ENCODE peak calls at places on chromosome 14, in six cellular contexts. L is mammary epithelial cell, M is SK-N-SH, V is kidney, D is ovary, P is lower lobe of right lung. E is an unnamed sample. For H3K4me1 and H3K9me3, the result is how much of the 10 kb centered on the place peaks cover.

GRCh38 chr14:100592461-100592871 is 5.2 kb upstream of the BEGAIN start:
- DNase-seq in L (no peak), M (no peak), V (peak), D (no peak), P (peak), E (peak)

GRCh38 chr14:33432407-33433023 is 493.8 kb downstream of the NPAS3 start:
- DNase-seq in L (peak), M (no peak), V (no peak), D (no peak), P (no peak), E (no peak)

GRCh38 chr14:51335521-51335920 is 95.5 kb downstream of the TMX1 start:
- DNase-seq in L (no peak), M (no peak), V (peak), D (peak), P (no peak), E (peak)

GRCh38 chr14:54805521-54806322 is 96.9 kb downstream of the GCH1 start:
- DNase-seq in L (peak), M (peak), V (peak), D (peak), P (peak), E (peak)

GRCh38 chr14:32991706-32992105 is 53.0 kb downstream of the NPAS3 start:
- DNase-seq in L (no peak), M (no peak), V (no peak), D (no peak), P (no peak), E (no peak)

GRCh38 chr14:55843718-55844403 is 263.9 kb downstream of the KTN1 start:
- DNase-seq in L (no peak), M (no peak), V (no peak), D (no peak), P (no peak), E (no peak)

GRCh38 chr14:61254803-61255526 is 26.2 kb downstream of the TMEM30B start:
- DNase-seq in L (no peak), M (no peak), V (no peak), D (no peak), P (no peak), E (no peak)

GRCh38 chr14:81221579-81222102 is 882 bp upstream of the GTF2A1 start:
- DNase-seq in L (no peak), M (no peak), V (no peak), D (no peak), P (no peak), E (no peak)

GRCh38 chr14:54221971-54222370 is 174.8 kb upstream of the CDKN3 start:
- DNase-seq in L (no peak), M (no peak), V (no peak), D (no peak), P (no peak), E (no peak)

GRCh38 chr14:88470542-88471440 is 84.0 kb downstream of the PTPN21 start:
- DNase-seq in L (peak), M (no peak), V (no peak), D (no peak), P (no peak), E (no peak)

GRCh38 chr14:91125801-91126200 is 11.9 kb downstream of the DGLUCY start:
- DNase-seq in L (no peak), M (no peak), V (no peak), D (no peak), P (no peak), E (no peak)

GRCh38 chr14:101120636-101121398 is 217.3 kb upstream of the RTL1 start:
- DNase-seq in L (no peak), M (peak), V (peak), D (no peak), P (peak), E (peak)

GRCh38 chr14:33737446-33737845 is 213.4 kb downstream of the EGLN3 start:
- DNase-seq in L (peak), M (no peak), V (no peak), D (no peak), P (no peak), E (no peak)

GRCh38 chr14:81200041-81200440 is 20.7 kb downstream of the GTF2A1 start:
- DNase-seq in L (no peak), M (no peak), V (no peak), D (no peak), P (no peak), E (no peak)

GRCh38 chr14:36207500-36207899 is 31.0 kb upstream of the PTCSC3 start:
- DNase-seq in L (no peak), M (peak), V (no peak), D (no peak), P (no peak), E (no peak)

GRCh38 chr14:78974691-78975090 is 804.5 kb downstream of the NRXN3 start:
- DNase-seq in L (peak), M (no peak), V (no peak), D (no peak), P (no peak), E (no peak)

GRCh38 chr14:23321572-23322547 is 603 bp downstream of the PABPN1 start:
- DNase-seq in L (peak), M (peak), V (peak), D (peak), P (no peak), E (peak)

GRCh38 chr14:31977001-31977556 is 100.0 kb upstream of the ARHGAP5 start:
- DNase-seq in L (no peak), M (peak), V (no peak), D (no peak), P (no peak), E (no peak)

GRCh38 chr14:76780058-76780345 is 18.7 kb downstream of the VASH1 start:
- DNase-seq in L (no peak), M (no peak), V (no peak), D (no peak), P (no peak), E (no peak)

GRCh38 chr14:61662437-61663311 is 32.6 kb upstream of the HIF1A start:
- DNase-seq in L (peak), M (peak), V (no peak), D (no peak), P (no peak), E (no peak)

GRCh38 chr14:58805057-58805456 is 167.3 kb downstream of the DACT1 start:
- DNase-seq in L (no peak), M (peak), V (no peak), D (no peak), P (no peak), E (peak)

GRCh38 chr14:33556382-33557121 is 394.3 kb downstream of the EGLN3 start:
- DNase-seq in L (peak), M (no peak), V (no peak), D (no peak), P (no peak), E (no peak)

GRCh38 chr14:73775339-73776193 is 61.4 kb upstream of the PNMA1 start:
- DNase-seq in L (no peak), M (no peak), V (peak), D (no peak), P (no peak), E (no peak)

GRCh38 chr14:49551569-49551968 is 34.6 kb downstream of the RPS29 start:
- DNase-seq in L (no peak), M (no peak), V (no peak), D (no peak), P (no peak), E (no peak)

GRCh38 chr14:41404121-41404520 is 202.6 kb upstream of the LRFN5 start:
- DNase-seq in L (no peak), M (no peak), V (no peak), D (no peak), P (no peak), E (no peak)

GRCh38 chr14:25698111-25698510 is 648.2 kb upstream of the STXBP6 start:
- DNase-seq in L (no peak), M (no peak), V (no peak), D (no peak), P (no peak), E (no peak)

GRCh38 chr14:75982724-75983358 is 1.0 kb upstream of the TGFB3 start:
- DNase-seq in L (peak), M (no peak), V (peak), D (peak), P (peak), E (peak)

GRCh38 chr14:58690801-58691516 is 53.2 kb downstream of the DACT1 start:
- DNase-seq in L (no peak), M (no peak), V (no peak), D (no peak), P (peak), E (peak)

GRCh38 chr14:68797180-68797670 is 4.4 kb upstream of the ZFP36L1 start:
- DNase-seq in L (no peak), M (no peak), V (no peak), D (no peak), P (no peak), E (peak)

GRCh38 chr14:35374273-35374681 is 30.3 kb downstream of the NFKBIA start:
- DNase-seq in L (peak), M (no peak), V (peak), D (no peak), P (peak), E (peak)

GRCh38 chr14:75630695-75631452 is 29.8 kb downstream of the ERG28 start:
- DNase-seq in L (no peak), M (no peak), V (no peak), D (no peak), P (no peak), E (no peak)

GRCh38 chr14:63493246-63493645 is 49.9 kb downstream of the PPP2R5E start:
- DNase-seq in L (peak), M (peak), V (no peak), D (no peak), P (no peak), E (no peak)

GRCh38 chr14:99968156-99968920 is 96.9 kb upstream of the EVL start:
- DNase-seq in L (peak), M (no peak), V (no peak), D (no peak), P (no peak), E (no peak)

GRCh38 chr14:89794096-89794495 is 160.4 kb downstream of the EFCAB11 start:
- DNase-seq in L (no peak), M (no peak), V (peak), D (no peak), P (no peak), E (peak)

GRCh38 chr14:54818201-54819133 is 84.2 kb downstream of the GCH1 start:
- DNase-seq in L (no peak), M (peak), V (no peak), D (no peak), P (no peak), E (no peak)

GRCh38 chr14:92897922-92898599 is 24.9 kb upstream of the CHGA start:
- DNase-seq in L (no peak), M (no peak), V (no peak), D (no peak), P (no peak), E (no peak)

GRCh38 chr14:26984318-26985177 is 386.7 kb upstream of the NOVA1 start:
- DNase-seq in L (peak), M (peak), V (no peak), D (peak), P (no peak), E (peak)

DNA sequence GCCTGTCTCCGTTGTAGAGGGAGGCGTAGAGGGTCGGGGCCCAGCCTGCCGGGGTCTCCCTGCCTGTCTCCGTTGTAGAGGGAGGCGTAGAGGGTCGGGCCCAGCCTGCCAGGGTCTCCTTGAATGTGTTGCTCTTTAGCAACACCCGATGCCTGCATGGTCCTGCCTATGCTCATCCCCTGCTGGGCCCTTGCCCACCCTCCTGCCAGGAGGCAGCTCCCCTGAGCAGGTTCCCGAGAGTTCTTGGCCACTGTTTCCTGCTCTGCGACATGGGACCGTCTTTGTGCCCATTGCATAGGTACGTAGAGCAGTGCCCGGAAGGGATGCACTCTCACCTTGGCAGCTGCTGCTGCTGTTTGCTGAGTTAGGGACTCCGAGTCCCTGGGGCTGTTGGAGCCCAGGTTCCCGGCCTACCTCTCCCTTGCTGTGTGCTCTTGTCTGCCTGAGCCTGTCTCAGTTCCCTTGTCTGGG is 3.3 kb downstream of the KIF26A start:
- DNase-seq in L (no peak), M (peak), V (peak), D (no peak), P (peak), E (peak)
- H3K4me1 ChIP-seq in L (under half), M (half or more), V (under half), D (under half), P (under half), E (under half)

GRCh38 chr14:64663174-64663573 is 41.0 kb upstream of the PLEKHG3 start:
- DNase-seq in L (peak), M (no peak), V (no peak), D (no peak), P (no peak), E (no peak)

GRCh38 chr14:64658201-64658600 is 46.0 kb upstream of the PLEKHG3 start:
- DNase-seq in L (no peak), M (no peak), V (no peak), D (no peak), P (no peak), E (no peak)

GRCh38 chr14:64654931-64655330 is 49.3 kb upstream of the PLEKHG3 start:
- DNase-seq in L (no peak), M (no peak), V (no peak), D (no peak), P (peak), E (no peak)

GRCh38 chr14:64656986-64657385 is 47.2 kb upstream of the PLEKHG3 start:
- DNase-seq in L (peak), M (no peak), V (no peak), D (no peak), P (no peak), E (no peak)

DNA sequence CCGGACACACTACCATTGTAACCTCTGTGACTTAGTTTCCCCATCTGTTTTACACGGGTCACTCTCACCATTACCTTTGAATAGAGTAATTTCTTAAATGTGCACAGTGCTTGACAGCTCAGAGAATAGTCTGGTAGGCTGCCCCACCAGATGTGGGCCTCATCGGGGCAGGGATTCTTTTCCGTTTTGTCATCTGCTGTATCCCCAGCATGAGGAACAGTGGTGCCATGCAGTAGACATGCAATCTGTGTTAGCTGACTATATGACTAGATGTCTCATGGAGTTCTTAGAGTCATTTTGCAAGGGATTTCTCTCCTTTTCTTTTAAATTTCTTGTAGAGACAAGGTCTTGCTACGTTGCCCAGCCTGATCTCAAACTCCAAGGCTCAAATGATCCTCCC is 44.9 kb upstream of the PLEKHG3 start:
- DNase-seq in L (no peak), M (no peak), V (no peak), D (no peak), P (no peak), E (no peak)
- H3K27ac ChIP-seq in L (no peak), M (no peak), V (no peak), D (no peak), P (no peak), E (no peak)

GRCh38 chr14:106518054-106518943 is 991.9 kb downstream of the TMEM121 start:
- DNase-seq in L (no peak), M (peak), V (no peak), D (no peak), P (peak), E (peak)

GRCh38 chr14:106511411-106512198 is 985.2 kb downstream of the TMEM121 start:
- DNase-seq in L (no peak), M (no peak), V (no peak), D (no peak), P (no peak), E (no peak)

GRCh38 chr14:106509795-106510194 is 983.4 kb downstream of the TMEM121 start:
- DNase-seq in L (no peak), M (no peak), V (no peak), D (no peak), P (no peak), E (no peak)

GRCh38 chr14:106509176-106509575 is 982.8 kb downstream of the TMEM121 start:
- DNase-seq in L (no peak), M (no peak), V (no peak), D (no peak), P (no peak), E (no peak)

DNA sequence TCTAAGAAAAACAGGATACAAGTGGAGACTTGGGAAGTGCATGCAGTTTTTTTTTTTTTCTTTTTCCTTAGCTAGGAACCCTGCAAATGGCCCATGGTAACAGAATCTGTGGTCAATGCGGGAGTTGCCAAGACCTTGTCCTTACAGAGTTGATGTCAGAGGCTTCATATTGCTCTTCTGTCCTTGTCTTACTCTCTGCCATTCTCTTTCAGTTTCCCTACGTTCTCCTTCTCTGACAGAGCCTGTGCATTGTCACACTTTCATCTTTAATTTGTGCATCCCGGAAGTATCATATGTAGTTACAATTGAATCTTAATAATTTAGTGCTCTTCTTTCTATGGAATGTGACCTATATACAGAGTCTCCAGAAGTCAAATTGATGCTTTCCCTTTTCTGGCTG is 986.9 kb downstream of the TMEM121 start:
- DNase-seq in L (no peak), M (no peak), V (no peak), D (no peak), P (no peak), E (no peak)
- H3K9me3 ChIP-seq in L (under half), M (under half), V (under half), D (under half), P (under half), E (under half)

DNA sequence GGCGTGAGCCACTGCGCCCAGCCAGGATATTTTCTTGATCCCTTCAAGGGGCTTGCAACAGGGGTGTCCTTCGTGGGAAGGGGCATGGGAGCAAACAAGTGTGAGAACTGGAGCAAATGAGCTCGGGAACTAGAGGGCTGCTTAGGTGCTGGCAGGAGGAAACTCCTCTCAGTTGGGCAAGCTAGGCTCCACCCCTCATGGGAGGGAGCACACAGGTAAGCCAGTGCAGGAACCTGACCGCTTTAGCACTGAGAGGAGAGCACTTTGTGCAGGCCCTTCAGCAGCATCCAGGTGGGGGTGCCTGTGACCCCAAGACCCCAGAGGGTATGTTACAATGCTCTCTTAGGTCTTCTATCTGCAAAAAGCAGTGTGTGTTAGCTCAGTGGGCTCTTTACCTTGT is 755.4 kb upstream of the MDGA2 start:
- DNase-seq in L (no peak), M (no peak), V (no peak), D (no peak), P (no peak), E (no peak)
- H3K4me1 ChIP-seq in L (under half), M (under half), V (under half), D (under half), P (under half), E (under half)

E was measured in right cardiac atrium.